ENCODE peak calls at places on chromosome 14, in seven cellular contexts. R is neuronal stem cell, U is mesendoderm, S is IMR-90, D is mesenchymal stem cell, L is H9, Q is trophoblast cell. E is an unnamed sample.
A peak's percentile ranks its signal among the peaks of the same experiment; 100 is the strongest.

GRCh38 chr14:74421997-74422396 is 4.0 kb downstream of the SYNDIG1L start:
- DNase-seq in R (no peak), U (no peak), S (no peak), D (no peak), L (no peak), Q (no peak), E (no peak)

GRCh38 chr14:92317511-92317910 is 5.5 kb upstream of the SLC24A4 start:
- DNase-seq in R (no peak), U (no peak), S (peak; percentile 38), D (peak; percentile 36), L (no peak), Q (peak; percentile 72), E (no peak)

GRCh38 chr14:77653473-77653872 is 37.0 kb upstream of the SPTLC2 start:
- DNase-seq in R (no peak), U (peak; percentile 24), S (no peak), D (no peak), L (peak; percentile 73), Q (no peak), E (no peak)

GRCh38 chr14:78018283-78018682 is 151.9 kb upstream of the NRXN3 start:
- DNase-seq in R (no peak), U (no peak), S (no peak), D (no peak), L (no peak), Q (no peak), E (no peak)

GRCh38 chr14:93132472-93133065 is 16.8 kb upstream of the ITPK1 start:
- DNase-seq in R (no peak), U (peak; percentile 47), S (peak; percentile 22), D (peak; percentile 33), L (peak; percentile 51), Q (peak; percentile 62), E (no peak)

GRCh38 chr14:95431199-95432145 is 85.0 kb downstream of the SYNE3 start:
- DNase-seq in R (peak; percentile 40), U (peak; percentile 71), S (peak; percentile 17), D (peak; percentile 16), L (peak; percentile 63), Q (peak; percentile 49), E (no peak)

GRCh38 chr14:68222154-68222553 is 402.6 kb downstream of the RAD51B start:
- DNase-seq in R (no peak), U (no peak), S (no peak), D (no peak), L (no peak), Q (no peak), E (no peak)

GRCh38 chr14:21505009-21505553 is 6.1 kb downstream of the METTL3 start:
- DNase-seq in R (no peak), U (no peak), S (no peak), D (peak; percentile 37), L (no peak), Q (no peak), E (no peak)

GRCh38 chr14:75702606-75703261 is 41.7 kb downstream of the TTLL5 start:
- DNase-seq in R (peak; percentile 29), U (peak; percentile 92), S (peak; percentile 18), D (no peak), L (no peak), Q (no peak), E (no peak)

GRCh38 chr14:21408152-21408551 is 24.3 kb upstream of the SUPT16H start:
- DNase-seq in R (no peak), U (no peak), S (peak; percentile 65), D (peak; percentile 48), L (no peak), Q (peak; percentile 60), E (no peak)

GRCh38 chr14:78946949-78947348 is 776.8 kb downstream of the NRXN3 start:
- DNase-seq in R (no peak), U (peak; percentile 75), S (no peak), D (no peak), L (no peak), Q (no peak), E (no peak)

GRCh38 chr14:53927171-53927570 is 29.5 kb downstream of the BMP4 start:
- DNase-seq in R (no peak), U (peak; percentile 87), S (peak; percentile 72), D (peak; percentile 70), L (no peak), Q (peak; percentile 86), E (no peak)

GRCh38 chr14:68249534-68250517 is 430.2 kb downstream of the RAD51B start:
- DNase-seq in R (no peak), U (no peak), S (peak; percentile 74), D (peak; percentile 66), L (no peak), Q (peak; percentile 55), E (no peak)

GRCh38 chr14:100032749-100033148 is 32.5 kb upstream of the EVL start:
- DNase-seq in R (no peak), U (no peak), S (no peak), D (no peak), L (no peak), Q (no peak), E (no peak)

GRCh38 chr14:89915114-89915878 is 39.2 kb downstream of the EFCAB11 start:
- DNase-seq in R (peak; percentile 66), U (peak; percentile 63), S (peak; percentile 80), D (peak; percentile 83), L (peak; percentile 34), Q (peak; percentile 95), E (no peak)

GRCh38 chr14:91140672-91141071 is 26.8 kb downstream of the DGLUCY start:
- DNase-seq in R (peak; percentile 15), U (peak; percentile 88), S (no peak), D (peak; percentile 13), L (peak; percentile 70), Q (peak; percentile 71), E (no peak)

GRCh38 chr14:90517431-90517841 is 120.6 kb downstream of the CALM1 start:
- DNase-seq in R (no peak), U (no peak), S (no peak), D (no peak), L (no peak), Q (no peak), E (no peak)

GRCh38 chr14:77421241-77421640 is 2.1 kb downstream of the NOXRED1 start:
- DNase-seq in R (no peak), U (no peak), S (peak; percentile 46), D (no peak), L (no peak), Q (no peak), E (no peak)

GRCh38 chr14:55650992-55651391 is 71.0 kb downstream of the KTN1 start:
- DNase-seq in R (no peak), U (no peak), S (no peak), D (no peak), L (no peak), Q (no peak), E (no peak)

GRCh38 chr14:54565236-54566151 is 1.4 kb upstream of the SAMD4A start:
- DNase-seq in R (peak; percentile 80), U (peak; percentile 94), S (peak; percentile 90), D (peak; percentile 93), L (peak; percentile 88), Q (peak; percentile 96), E (no peak)

DNA sequence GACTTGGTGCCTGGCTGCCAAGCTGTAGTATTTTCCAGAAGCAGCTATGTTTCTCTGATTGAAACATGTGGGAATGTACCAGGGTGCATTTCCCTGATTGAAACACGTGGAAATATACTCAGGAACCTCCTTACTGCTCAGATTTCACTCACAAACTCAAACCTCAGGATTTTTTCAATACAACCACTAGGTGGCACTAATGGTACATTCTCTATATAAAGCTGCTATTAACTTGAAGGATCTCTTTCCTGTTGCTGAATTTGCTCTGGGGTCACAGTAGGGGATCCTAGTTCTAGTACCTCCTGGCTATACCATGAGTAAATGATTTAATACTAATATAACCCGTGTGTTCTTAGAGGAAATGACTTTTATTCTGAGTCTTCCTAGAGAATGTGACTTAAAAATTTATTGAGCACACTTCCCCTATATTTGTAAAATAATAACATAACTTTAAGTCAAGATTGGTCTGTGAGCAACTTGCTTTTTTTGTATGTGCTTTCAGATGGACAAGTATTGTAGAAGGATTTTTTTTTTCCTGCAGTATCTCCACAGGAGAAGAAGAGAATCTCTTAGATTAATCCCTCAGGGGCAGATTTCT is 173.8 kb upstream of the MIS18BP1 start:
- DNase-seq in R (peak; percentile 39), U (peak; percentile 90), S (peak; percentile 34), D (peak; percentile 63), L (peak; percentile 37), Q (peak; percentile 68), E (peak; percentile 7)
- H3K23ac ChIP-seq in R (no peak overlapping the region), U (no peak overlapping the region), S (no peak overlapping the region), D (no peak overlapping the region), L (no peak overlapping the region), Q (no peak overlapping the region), E (no peak overlapping the region)

GRCh38 chr14:73295198-73295796 is 58.0 kb downstream of the PAPLN start:
- DNase-seq in R (no peak), U (peak; percentile 41), S (peak; percentile 31), D (peak; percentile 61), L (no peak), Q (peak; percentile 78), E (no peak)
- H3K23ac ChIP-seq in R (no peak overlapping the region), U (no peak overlapping the region), S (no peak overlapping the region), D (no peak overlapping the region), L (no peak overlapping the region), Q (no peak overlapping the region), E (no peak overlapping the region)

GRCh38 chr14:49918709-49919108 is 25.8 kb downstream of the ARF6 start:
- DNase-seq in R (no peak), U (no peak), S (no peak), D (no peak), L (no peak), Q (no peak), E (no peak)

GRCh38 chr14:49920260-49920659 is 27.4 kb downstream of the ARF6 start:
- DNase-seq in R (no peak), U (no peak), S (no peak), D (no peak), L (no peak), Q (peak; percentile 75), E (no peak)

GRCh38 chr14:49920935-49921334 is 28.1 kb downstream of the ARF6 start:
- DNase-seq in R (no peak), U (no peak), S (no peak), D (no peak), L (no peak), Q (peak; percentile 29), E (no peak)

GRCh38 chr14:49919825-49920224 is 26.9 kb downstream of the ARF6 start:
- DNase-seq in R (no peak), U (no peak), S (no peak), D (no peak), L (no peak), Q (peak; percentile 95), E (no peak)

DNA sequence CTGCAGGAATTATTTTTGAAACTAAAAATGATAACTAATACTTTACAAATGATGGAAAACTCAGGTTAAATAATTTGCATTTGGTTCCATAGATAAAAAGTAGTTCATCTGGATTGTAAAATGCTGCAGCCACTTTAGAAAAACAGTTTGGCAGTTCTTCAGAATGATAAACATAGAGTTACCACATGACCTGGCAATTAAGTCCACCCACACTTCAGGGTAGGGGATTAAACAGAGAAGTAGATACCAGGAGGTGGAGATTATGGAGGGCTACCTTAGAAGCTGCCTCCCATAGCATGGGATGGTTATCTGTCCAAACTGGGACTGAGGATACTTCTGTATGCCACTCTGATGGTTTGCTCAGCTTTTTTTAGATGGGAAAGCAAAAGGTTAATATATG is 22.2 kb downstream of the ARF6 start:
- DNase-seq in R (no peak), U (no peak), S (no peak), D (no peak), L (no peak), Q (no peak), E (no peak)
- H3K23ac ChIP-seq in R (no peak overlapping the region), U (no peak overlapping the region), S (no peak overlapping the region), D (no peak overlapping the region), L (no peak overlapping the region), Q (no peak overlapping the region), E (no peak overlapping the region)

DNA sequence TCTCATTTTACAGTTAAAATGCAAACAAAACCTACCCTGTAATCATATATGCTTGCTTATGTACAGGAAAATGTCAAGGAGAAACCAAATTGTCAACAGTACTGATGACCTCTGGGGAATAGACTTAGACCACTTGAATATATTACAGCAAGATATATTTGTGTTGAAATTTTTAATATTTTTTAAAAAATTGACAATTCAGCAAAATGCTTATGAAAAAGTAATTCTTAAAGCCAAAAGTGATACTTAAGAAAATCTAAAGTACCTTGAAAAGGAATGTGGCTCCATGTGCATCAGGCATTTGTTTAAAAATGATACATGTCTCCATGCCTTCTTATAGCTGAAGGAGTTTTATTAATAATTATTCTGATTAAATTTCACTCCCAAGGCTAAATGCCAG is 49.2 kb downstream of the PTPN21 start:
- DNase-seq in R (no peak), U (no peak), S (no peak), D (no peak), L (no peak), Q (no peak), E (no peak)
- H3K23ac ChIP-seq in R (no peak overlapping the region), U (no peak overlapping the region), S (no peak overlapping the region), D (no peak overlapping the region), L (no peak overlapping the region), Q (no peak overlapping the region), E (no peak overlapping the region)